ENCODE peak calls at places on chromosomes 4 and X, in ten cellular contexts. Y, L, F, Q, B, U, T, A, D and O are unnamed samples.

GRCh38 chr4:150250998-150251651 is 172.9 kb downstream of the DCLK2 start:
- DNase-seq in B (no peak), L (peak), F (no peak), Q (no peak), D (no peak), Y (no peak), U (no peak), A (no peak), T (no peak), O (no peak)

GRCh38 chr4:107500551-107500950 is 219.5 kb downstream of the PAPSS1 start:
- DNase-seq in Q (no peak), D (no peak), L (no peak), A (no peak), B (no peak), Y (no peak), U (no peak), T (no peak), F (no peak), O (no peak)

GRCh38 chr4:139660518-139661149 is 5.0 kb upstream of the MGST2 start:
- DNase-seq in U (no peak), Q (no peak), D (no peak), A (no peak), B (no peak), L (no peak), T (no peak), F (no peak), Y (no peak), O (no peak)

GRCh38 chr4:168796362-168797106 is 213.5 kb downstream of the CBR4 start:
- DNase-seq in L (peak), D (no peak), T (no peak), U (no peak), F (peak), A (no peak), B (no peak), Y (no peak), Q (no peak), O (no peak)

GRCh38 chr4:54230479-54231418 is 1.7 kb downstream of the PDGFRA start:
- DNase-seq in T (peak), F (peak), Q (peak), D (no peak), A (peak), L (peak), B (no peak), Y (no peak), U (no peak), O (no peak)

GRCh38 chr4:146342600-146343192 is 128.4 kb downstream of the REELD1 start:
- DNase-seq in U (no peak), T (peak), A (no peak), B (peak), Y (no peak), Q (no peak), L (peak), D (no peak), F (peak), O (no peak)

GRCh38 chr4:36256398-36256828 is 12.1 kb upstream of the ARAP2 start:
- DNase-seq in T (no peak), D (no peak), L (no peak), U (no peak), F (no peak), Q (peak), A (no peak), Y (no peak), B (no peak), O (no peak)

GRCh38 chr4:93771640-93772411 is 56.7 kb upstream of the ATOH1 start:
- DNase-seq in D (no peak), F (peak), L (no peak), Q (no peak), Y (no peak), U (no peak), B (no peak), T (no peak), A (no peak), O (no peak)

GRCh38 chr4:26369132-26370036 is 48.6 kb downstream of the RBPJ start:
- DNase-seq in D (no peak), Y (no peak), A (no peak), B (no peak), U (no peak), Q (no peak), T (no peak), F (peak), L (peak), O (no peak)

GRCh38 chr4:77021614-77022089 is 54.1 kb downstream of the CCNI start:
- DNase-seq in Q (no peak), T (peak), A (no peak), Y (peak), L (peak), D (no peak), B (no peak), U (no peak), F (no peak), O (peak)

GRCh38 chr4:176238157-176238608 is 30.8 kb downstream of the ASB5 start:
- DNase-seq in L (peak), T (no peak), Y (peak), D (peak), Q (no peak), A (no peak), B (no peak), F (peak), U (no peak), O (peak)

GRCh38 chrX:71859637-71860036 is 51.0 kb upstream of the NHSL2 start:
- DNase-seq in Q (no peak), F (peak), U (no peak), B (peak), L (peak), Y (no peak), A (no peak), D (no peak), T (peak), O (no peak)

GRCh38 chr4:187118731-187119130 is 395.1 kb upstream of the FAT1 start:
- DNase-seq in U (no peak), F (no peak), T (no peak), L (peak), D (no peak), A (no peak), Y (peak), B (no peak), Q (no peak), O (no peak)

GRCh38 chr4:112127736-112128322 is 17.4 kb upstream of the FAM241A start:
- DNase-seq in T (no peak), D (no peak), A (no peak), Q (no peak), Y (no peak), L (peak), U (no peak), F (no peak), B (no peak), O (no peak)

GRCh38 chrX:111445485-111445884 is 33.5 kb upstream of the DCX start:
- DNase-seq in Q (no peak), D (no peak), F (peak), Y (peak), L (peak), A (no peak), U (no peak), B (peak), T (no peak), O (no peak)

GRCh38 chr4:143253156-143253555 is 68.4 kb downstream of the USP38 start:
- DNase-seq in B (no peak), L (no peak), Y (no peak), T (no peak), D (no peak), A (no peak), Q (no peak), F (no peak), U (no peak), O (no peak)

GRCh38 chr4:145799225-145799624 is 119.3 kb downstream of the C4orf51 start:
- DNase-seq in Q (no peak), T (no peak), B (no peak), D (no peak), U (no peak), L (no peak), Y (no peak), F (no peak), A (no peak), O (no peak)

GRCh38 chrX:72128881-72129280 is 2.8 kb downstream of the RTL5 start:
- DNase-seq in Q (no peak), F (peak), U (no peak), L (peak), D (no peak), T (no peak), A (no peak), Y (no peak), B (no peak), O (no peak)

GRCh38 chrX:138485224-138485623 is 226.3 kb downstream of the FGF13 start:
- DNase-seq in Q (no peak), F (no peak), T (no peak), Y (no peak), B (no peak), U (no peak), D (no peak), A (no peak), L (no peak), O (no peak)

GRCh38 chr4:85925071-85925470 is 434.8 kb downstream of the MAPK10 start:
- DNase-seq in F (no peak), Q (no peak), L (no peak), U (no peak), B (no peak), D (no peak), A (no peak), T (no peak), Y (no peak), O (no peak)

GRCh38 chr4:143506031-143506430 is 7.5 kb upstream of the SMARCA5 start:
- DNase-seq in A (no peak), Y (no peak), T (no peak), B (no peak), F (no peak), D (no peak), U (no peak), Q (no peak), L (no peak), O (no peak)

GRCh38 chr4:109548655-109549054 is 11.4 kb upstream of the MCUB start:
- DNase-seq in Q (no peak), Y (peak), A (no peak), B (no peak), D (no peak), T (no peak), U (no peak), L (peak), F (peak), O (peak)

GRCh38 chrX:30085571-30085970 is 129.8 kb upstream of the MAGEB2 start:
- DNase-seq in Y (no peak), T (no peak), B (no peak), F (no peak), D (no peak), L (no peak), U (no peak), Q (no peak), A (no peak), O (no peak)

GRCh38 chr4:77014256-77014655 is 61.5 kb downstream of the CCNI start:
- DNase-seq in L (no peak), A (no peak), D (no peak), T (no peak), F (no peak), Y (no peak), U (no peak), Q (no peak), B (no peak), O (no peak)

GRCh38 chr4:68272860-68273259 is 27.4 kb upstream of the TMPRSS11B start:
- DNase-seq in Q (no peak), L (peak), F (no peak), U (no peak), T (no peak), Y (no peak), A (no peak), D (no peak), B (no peak), O (no peak)

GRCh38 chr4:105145913-105146285 is 777 bp upstream of the TET2 start:
- DNase-seq in D (no peak), A (peak), F (no peak), L (no peak), Y (no peak), U (no peak), T (peak), Q (no peak), B (no peak), O (no peak)

GRCh38 chr4:140529434-140529833 is 5.5 kb downstream of the ELMOD2 start:
- DNase-seq in A (no peak), D (no peak), F (no peak), Y (no peak), T (no peak), B (no peak), L (no peak), U (no peak), Q (no peak), O (no peak)